ENCODE peak calls at places on chromosome 11, in eight cellular contexts. P is left ventricle myocardium inferior; Q is fibroblast of lung; K is CD8-positive, alpha-beta T cell; H is lung; S is esophagus squamous epithelium; W is GM23248; D is mammary epithelial cell. R is an unnamed sample. For H3K4me1 and H3K9me3, the result is how much of the 10 kb centered on the place peaks cover.

GRCh38 chr11:16891964-16892363 is 122.2 kb downstream of the PLEKHA7 start:
- DNase-seq in W (peak), K (no peak), P (no peak), H (no peak), S (no peak), D (peak), Q (peak), R (no peak)

GRCh38 chr11:45045692-45046471 is 95.2 kb upstream of the TP53I11 start:
- DNase-seq in D (peak), W (peak), K (peak), P (peak), H (peak), Q (peak), S (no peak), R (no peak)

GRCh38 chr11:94926698-94927237 is 46.6 kb downstream of the CWC15 start:
- DNase-seq in D (no peak), P (peak), H (peak), S (no peak), Q (peak), W (peak), K (no peak), R (no peak)

GRCh38 chr11:28965824-28966223 is 857.6 kb downstream of the METTL15 start:
- DNase-seq in P (no peak), W (no peak), S (no peak), Q (no peak), D (no peak), H (no peak), K (no peak), R (no peak)

GRCh38 chr11:115439385-115439784 is 64.8 kb downstream of the CADM1 start:
- DNase-seq in K (no peak), P (no peak), S (no peak), Q (peak), W (no peak), D (peak), H (no peak), R (no peak)

GRCh38 chr11:41781441-41781840 is 322.0 kb upstream of the LRRC4C start:
- DNase-seq in D (no peak), H (no peak), W (no peak), Q (no peak), P (no peak), S (no peak), K (no peak), R (no peak)

GRCh38 chr11:44104472-44105294 is 9.2 kb downstream of the EXT2 start:
- DNase-seq in P (no peak), W (no peak), D (no peak), Q (no peak), S (no peak), K (no peak), H (no peak), R (no peak)

GRCh38 chr11:130790689-130791088 is 125.6 kb downstream of the SNX19 start:
- DNase-seq in W (no peak), Q (no peak), D (no peak), P (no peak), K (no peak), H (no peak), S (no peak), R (no peak)

GRCh38 chr11:107493117-107493516 is 35.5 kb upstream of the CWF19L2 start:
- DNase-seq in H (no peak), P (no peak), K (no peak), W (peak), D (peak), Q (peak), S (no peak), R (no peak)

GRCh38 chr11:100778386-100778785 is 91.3 kb downstream of the ARHGAP42 start:
- DNase-seq in Q (no peak), W (no peak), P (no peak), D (no peak), K (no peak), S (no peak), H (no peak), R (no peak)

GRCh38 chr11:66842501-66842895 is 743 bp upstream of the RCE1 start:
- DNase-seq in H (no peak), W (no peak), P (no peak), Q (no peak), D (no peak), K (no peak), S (no peak), R (peak)

GRCh38 chr11:83713701-83714100 is 427.5 kb upstream of the CCDC90B start:
- DNase-seq in Q (peak), S (no peak), P (no peak), H (no peak), D (no peak), K (no peak), W (peak), R (no peak)

GRCh38 chr11:114250993-114251796 is 45.0 kb upstream of the NNMT start:
- DNase-seq in P (peak), S (no peak), H (no peak), W (no peak), Q (no peak), D (no peak), K (no peak), R (no peak)

GRCh38 chr11:12540075-12540685 is 134.0 kb upstream of the TEAD1 start:
- DNase-seq in Q (peak), P (no peak), W (peak), K (no peak), D (no peak), H (no peak), S (no peak), R (no peak)

GRCh38 chr11:122663764-122664163 is 8.2 kb downstream of the UBASH3B start:
- DNase-seq in S (no peak), H (no peak), D (peak), P (no peak), Q (peak), K (no peak), W (peak), R (no peak)

GRCh38 chr11:68528630-68529029 is 68.1 kb downstream of the PPP6R3 start:
- DNase-seq in W (no peak), K (peak), D (no peak), P (no peak), Q (no peak), S (no peak), H (no peak), R (no peak)

GRCh38 chr11:64009710-64010109 is 23.5 kb downstream of the OTUB1 start:
- DNase-seq in D (no peak), Q (no peak), S (no peak), K (no peak), P (no peak), W (no peak), H (no peak), R (no peak)

GRCh38 chr11:12925520-12925919 is 83.6 kb upstream of the RASSF10 start:
- DNase-seq in S (no peak), H (no peak), K (no peak), W (no peak), Q (no peak), P (no peak), D (no peak), R (no peak)

GRCh38 chr11:16001899-16002426 is 354.4 kb downstream of the SOX6 start:
- DNase-seq in K (no peak), W (peak), Q (peak), P (no peak), D (peak), S (no peak), H (peak), R (no peak)

GRCh38 chr11:299951-300735 is 817 bp upstream of the IFITM5 start:
- DNase-seq in Q (no peak), W (peak), K (peak), P (peak), D (no peak), H (no peak), S (no peak), R (no peak)

GRCh38 chr11:60777572-60777971 is 7.6 kb upstream of the MS4A10 start:
- DNase-seq in K (no peak), P (peak), W (peak), H (no peak), Q (peak), S (no peak), D (peak), R (no peak)

GRCh38 chr11:1267441-1268100 is 41.9 kb downstream of the TOLLIP start:
- DNase-seq in K (no peak), H (no peak), D (no peak), Q (no peak), P (no peak), W (peak), S (no peak), R (no peak)

GRCh38 chr11:134047586-134047999 is 21.3 kb upstream of the JAM3 start:
- DNase-seq in Q (peak), H (peak), D (peak), S (no peak), W (peak), P (peak), K (no peak), R (no peak)

GRCh38 chr11:62445314-62445740 is 26.5 kb downstream of the SCGB1A1 start:
- DNase-seq in Q (peak), S (no peak), P (peak), W (peak), D (no peak), H (no peak), K (no peak), R (no peak)

GRCh38 chr11:44057340-44057739 is 8.7 kb upstream of the ACCS start:
- DNase-seq in K (no peak), S (no peak), W (peak), P (no peak), H (no peak), Q (no peak), D (no peak), R (no peak)

GRCh38 chr11:5380740-5381342 is 2.8 kb upstream of the OR51M1 start:
- DNase-seq in H (peak), P (peak), D (peak), Q (peak), W (peak), S (no peak), K (no peak), R (peak)

GRCh38 chr11:118900535-118901384 is 17.1 kb downstream of the CXCR5 start:
- DNase-seq in Q (no peak), S (no peak), D (no peak), H (no peak), K (no peak), W (no peak), P (no peak), R (no peak)
- H3K4me1 ChIP-seq in Q (under half), S (under half), D (under half), H (under half), K (under half), W (under half), P (under half), R (under half)

DNA sequence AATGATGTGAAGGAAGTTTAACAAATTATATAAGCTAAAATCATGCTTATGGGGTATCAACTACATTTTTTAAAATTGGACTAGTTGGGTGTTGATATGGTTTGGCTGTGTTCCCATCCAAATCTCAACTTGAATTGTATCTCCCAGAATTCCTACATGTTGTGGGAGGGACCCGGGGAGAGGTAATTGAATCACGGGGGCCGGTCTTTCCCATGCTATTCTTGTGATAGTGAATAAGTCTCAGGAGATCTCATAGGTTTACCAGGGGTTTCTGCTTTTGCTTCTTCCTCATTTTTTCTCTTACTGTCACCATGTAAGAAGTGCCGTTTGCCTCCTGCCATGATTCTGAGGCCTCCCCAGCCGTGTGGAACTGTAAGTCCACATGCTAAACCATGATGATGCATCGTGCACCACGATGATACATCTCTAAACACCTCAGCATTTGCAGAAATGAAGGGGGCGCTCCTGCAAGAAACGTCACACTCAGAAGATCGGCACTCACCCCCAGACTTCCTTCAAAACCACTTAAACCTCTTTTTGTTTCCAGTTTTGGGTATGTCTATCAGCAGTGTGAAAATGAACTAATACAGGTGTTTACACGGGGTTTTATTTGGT is 340.0 kb downstream of the SHANK2 start:
- DNase-seq in H (no peak), D (no peak), W (peak), S (no peak), K (no peak), Q (peak), P (no peak), R (no peak)
- H3K9me3 ChIP-seq in H (under half), D (under half), W (under half), S (under half), K (under half), Q (under half), P (under half), R (under half)

GRCh38 chr11:129163714-129164164 is 28.4 kb downstream of the ARHGAP32 start:
- DNase-seq in K (no peak), P (no peak), W (no peak), D (peak), Q (peak), S (no peak), H (no peak), R (no peak)

GRCh38 chr11:129167315-129167714 is 24.8 kb downstream of the ARHGAP32 start:
- DNase-seq in P (no peak), W (peak), K (no peak), D (no peak), Q (no peak), H (no peak), S (no peak), R (no peak)
- H3K4me1 ChIP-seq in P (under half), W (under half), K (under half), D (under half), Q (under half), H (under half), S (under half), R (under half)

DNA sequence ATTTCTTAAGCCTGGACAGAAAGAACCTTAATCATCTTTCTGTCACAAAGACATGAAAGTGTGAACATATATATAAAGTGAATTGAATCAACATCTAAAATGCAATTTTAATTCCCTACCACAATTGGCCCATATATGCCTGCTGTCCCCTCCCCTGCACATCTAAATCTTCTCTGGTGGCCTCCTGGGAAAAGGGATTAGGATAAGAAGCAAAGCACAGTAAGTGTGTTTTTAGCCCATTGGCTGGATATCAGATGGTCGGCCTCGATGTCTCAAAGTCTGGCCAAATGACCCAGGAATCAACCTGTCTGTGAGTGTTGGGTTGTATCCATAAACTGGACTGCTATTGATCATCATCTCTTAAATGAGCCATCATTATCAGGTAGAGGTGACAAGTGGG is 5.8 kb downstream of the MMP3 start:
- DNase-seq in Q (no peak), P (no peak), W (no peak), D (no peak), K (no peak), H (no peak), S (no peak), R (no peak)
- H3K9me3 ChIP-seq in Q (under half), P (under half), W (under half), D (under half), K (under half), H (under half), S (under half), R (under half)

R was measured in Karpas-422.